ENCODE peak calls at places on chromosomes 3 and 15, in seven cellular contexts. L, A, W, K, I, U and J are unnamed samples.
A peak's percentile ranks its signal among the peaks of the same experiment; 100 is the strongest.

GRCh38 chr3:153087595-153088566 is 74.1 kb upstream of the RAP2B start:
- DNase-seq in W (peak; percentile 52), U (no peak), K (no peak), L (peak; percentile 79), A (peak; percentile 88), I (no peak), J (no peak)

GRCh38 chr3:18900994-18901393 is 247.3 kb upstream of the KCNH8 start:
- DNase-seq in W (no peak), U (no peak), A (no peak), K (peak; percentile 17), L (peak; percentile 28), I (no peak), J (no peak)

GRCh38 chr3:46934067-46934466 is 42.5 kb downstream of the CCDC12 start:
- DNase-seq in A (peak; percentile 15), I (no peak), K (no peak), U (no peak), W (no peak), L (no peak), J (peak; percentile 43)

GRCh38 chr3:13148126-13148525 is 74.9 kb upstream of the IQSEC1 start:
- DNase-seq in U (no peak), I (no peak), A (no peak), L (no peak), W (no peak), K (no peak), J (no peak)

GRCh38 chr3:73827658-73828313 is 203.0 kb upstream of the PDZRN3 start:
- DNase-seq in I (no peak), K (peak; percentile 38), L (no peak), U (no peak), W (no peak), A (peak; percentile 8), J (no peak)

GRCh38 chr3:136920904-136921649 is 36.7 kb upstream of the IL20RB start:
- DNase-seq in A (no peak), L (no peak), W (no peak), K (no peak), U (no peak), I (no peak), J (no peak)

GRCh38 chr3:118544458-118544857 is 490.2 kb downstream of the IGSF11 start:
- DNase-seq in L (peak; percentile 37), W (peak; percentile 78), K (peak; percentile 51), U (no peak), A (no peak), I (peak; percentile 62), J (no peak)

GRCh38 chr15:92672102-92672501 is 16.5 kb upstream of the FAM174B start:
- DNase-seq in A (no peak), I (peak; percentile 47), W (no peak), L (no peak), K (no peak), U (no peak), J (no peak)

GRCh38 chr3:153169793-153170386 is 7.9 kb downstream of the RAP2B start:
- DNase-seq in K (no peak), U (no peak), A (peak; percentile 11), I (no peak), W (no peak), L (no peak), J (no peak)

GRCh38 chr3:196670335-196670734 is 30.8 kb downstream of the NRROS start:
- DNase-seq in W (no peak), L (no peak), A (no peak), U (no peak), I (no peak), K (no peak), J (no peak)

GRCh38 chr3:63970596-63971468 is 52.5 kb downstream of the PSMD6 start:
- DNase-seq in K (peak; percentile 28), U (no peak), W (no peak), A (peak; percentile 64), L (peak; percentile 21), I (peak; percentile 78), J (no peak)

GRCh38 chr3:4821975-4822374 is 157.3 kb upstream of the BHLHE40 start:
- DNase-seq in A (no peak), K (no peak), U (no peak), L (no peak), W (no peak), I (no peak), J (no peak)

GRCh38 chr3:70065666-70066253 is 66.2 kb downstream of the SAMMSON start:
- DNase-seq in W (no peak), U (no peak), L (no peak), I (peak; percentile 80), K (no peak), A (no peak), J (no peak)

GRCh38 chr3:151434151-151434890 is 26.5 kb downstream of the IGSF10 start:
- DNase-seq in K (no peak), I (no peak), W (peak; percentile 70), A (peak; percentile 96), L (peak; percentile 93), U (no peak), J (peak; percentile 91)

GRCh38 chr3:168870892-168871291 is 775.2 kb upstream of the GOLIM4 start:
- DNase-seq in W (peak; percentile 55), A (peak; percentile 9), U (no peak), K (no peak), L (peak; percentile 32), I (no peak), J (no peak)

GRCh38 chr3:54670269-54671000 is 257.4 kb downstream of the LRTM1 start:
- DNase-seq in A (no peak), I (peak; percentile 66), U (no peak), L (no peak), W (no peak), K (peak; percentile 31), J (no peak)

GRCh38 chr15:65084500-65085206 is 8.1 kb downstream of the KBTBD13 start:
- DNase-seq in I (no peak), A (no peak), W (no peak), K (no peak), U (no peak), L (peak; percentile 48), J (no peak)

GRCh38 chr3:161369531-161369930 is 1.8 kb downstream of the SPTSSB start:
- DNase-seq in L (peak; percentile 7), I (no peak), A (no peak), W (no peak), K (no peak), U (no peak), J (no peak)

GRCh38 chr3:136644200-136644599 is 108.0 kb downstream of the STAG1 start:
- DNase-seq in A (no peak), U (no peak), L (no peak), W (no peak), K (no peak), I (no peak), J (no peak)

GRCh38 chr3:40079203-40079844 is 230.2 kb upstream of the EIF1B start:
- DNase-seq in A (peak; percentile 83), W (peak; percentile 43), K (no peak), U (no peak), I (no peak), L (peak; percentile 88), J (no peak)

GRCh38 chr15:95864467-95864886 is 466.0 kb upstream of the NR2F2 start:
- DNase-seq in L (no peak), U (no peak), K (no peak), W (no peak), I (no peak), A (no peak), J (no peak)

GRCh38 chr3:49671291-49672288 is 2.6 kb upstream of the APEH start:
- DNase-seq in L (peak; percentile 47), I (peak; percentile 95), W (peak; percentile 61), K (peak; percentile 72), U (peak; percentile 70), A (peak; percentile 79), J (peak; percentile 92)

GRCh38 chr15:25397110-25397509 is 41.7 kb downstream of the UBE3A start:
- DNase-seq in A (peak; percentile 28), K (no peak), L (peak; percentile 36), W (peak; percentile 8), I (no peak), U (no peak), J (no peak)

GRCh38 chr3:72339750-72340025 is 508.6 kb downstream of the SHQ1 start:
- DNase-seq in K (no peak), I (no peak), U (no peak), A (no peak), L (no peak), W (no peak), J (no peak)

GRCh38 chr3:72336821-72337479 is 511.3 kb downstream of the SHQ1 start:
- DNase-seq in K (peak; percentile 87), L (peak; percentile 61), W (peak; percentile 77), I (peak; percentile 89), A (peak; percentile 84), U (no peak), J (no peak)

GRCh38 chr3:72337480-72337855 is 510.8 kb downstream of the SHQ1 start:
- DNase-seq in I (peak; percentile 35), U (no peak), W (no peak), K (no peak), L (no peak), A (no peak), J (no peak)

GRCh38 chr3:72338942-72339749 is 509.1 kb downstream of the SHQ1 start:
- DNase-seq in I (no peak), A (peak; percentile 95), W (peak; percentile 98), L (peak; percentile 98), K (no peak), U (no peak), J (no peak)

GRCh38 chr3:72338082-72338941 is 509.9 kb downstream of the SHQ1 start:
- DNase-seq in A (peak; percentile 73), L (peak; percentile 61), I (peak; percentile 39), K (no peak), W (peak; percentile 87), U (no peak), J (no peak)
- H3K4me1 ChIP-seq in A (peaks cover 14% of the 10 kb centered on the region), L (peaks cover 10% of the 10 kb centered on the region), I (peaks cover 13% of the 10 kb centered on the region), K (peaks cover 3% of the 10 kb centered on the region), W (peaks cover 31% of the 10 kb centered on the region), U (peaks cover 17% of the 10 kb centered on the region), J (no peaks in the 10 kb centered on the region)

DNA sequence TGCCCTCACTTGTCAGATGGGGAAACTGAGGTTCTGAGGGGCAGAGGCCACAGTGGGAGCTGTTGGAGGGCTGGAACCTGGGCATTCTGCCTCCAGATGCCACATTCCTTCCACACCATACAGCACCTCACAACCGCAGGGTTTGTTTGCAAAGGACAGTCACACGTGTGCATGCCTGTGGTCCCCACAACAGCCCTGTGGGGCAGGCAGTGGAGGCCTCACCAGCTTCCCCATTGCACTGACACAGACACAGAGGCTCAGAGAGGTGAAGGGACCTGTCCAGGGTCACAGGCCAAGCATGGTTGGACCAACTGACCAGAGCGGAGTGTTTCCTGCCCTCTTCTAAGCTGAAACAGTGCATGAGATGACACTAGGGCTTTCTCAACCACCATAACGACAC is 75.2 kb upstream of the SEC13 start:
- DNase-seq in K (no peak), I (no peak), L (no peak), W (no peak), U (no peak), A (no peak), J (no peak)
- H3K9ac ChIP-seq in K (no peak overlapping the region), I (no peak overlapping the region), L (no peak overlapping the region), W (no peak overlapping the region), U (no peak overlapping the region), A (no peak overlapping the region), J (peak overlapping the region; percentile 19)

DNA sequence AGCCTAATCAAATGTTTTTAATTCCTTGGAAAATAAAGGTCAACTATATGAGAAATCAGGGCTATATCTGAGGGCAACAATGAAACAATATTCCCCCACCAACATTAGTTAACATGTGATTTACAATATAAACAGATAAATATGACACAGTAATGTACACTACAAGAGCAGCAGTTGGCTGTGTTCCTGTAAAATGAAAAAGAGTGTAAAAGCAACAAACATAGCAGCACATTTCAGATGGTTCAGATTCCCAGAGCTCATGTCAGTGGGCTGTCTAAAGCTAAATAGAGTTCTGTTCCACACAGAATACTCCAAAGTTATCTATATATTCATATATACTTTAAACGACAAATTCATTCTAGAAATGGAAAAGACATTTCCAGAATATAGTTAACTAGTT is 42.6 kb downstream of the ANKRD28 start:
- DNase-seq in W (no peak), U (no peak), L (no peak), I (no peak), K (no peak), A (no peak), J (no peak)
- H3K4me3 ChIP-seq in W (no peak overlapping the region), U (no peak overlapping the region), L (no peak overlapping the region), I (no peak overlapping the region), K (no peak overlapping the region), A (no peak overlapping the region), J (no peak overlapping the region)

GRCh38 chr15:88656760-88657221 is 18.0 kb downstream of the ISG20 start:
- DNase-seq in U (no peak), I (no peak), K (no peak), A (no peak), W (no peak), L (no peak), J (peak; percentile 52)
- H3K4me1 ChIP-seq in U (peaks cover 13% of the 10 kb centered on the region), I (no peaks in the 10 kb centered on the region), K (no peaks in the 10 kb centered on the region), A (peaks cover 27% of the 10 kb centered on the region), W (peaks cover 46% of the 10 kb centered on the region), L (no peaks in the 10 kb centered on the region), J (peaks cover 18% of the 10 kb centered on the region)